ENCODE peak calls at places on chromosomes 3 and 15, in nine cellular contexts. D is WERI-Rb-1; S is heart right ventricle; O is brain microvascular endothelial cell; X is BE2C; K is fibroblast of lung; F is CD8-positive, alpha-beta T cell; G is ovary; I is tibial artery. C is an unnamed sample.

GRCh38 chr15:55282284-55282833 is 7.3 kb downstream of the RAB27A start:
- DNase-seq in D (no peak), S (no peak), O (peak; percentile 72), X (no peak), K (peak; percentile 88), F (no peak), G (no peak), I (no peak), C (no peak)

GRCh38 chr15:45536951-45537350 is 14.4 kb upstream of the SLC30A4 start:
- DNase-seq in D (no peak), S (no peak), O (no peak), X (no peak), K (no peak), F (no peak), G (no peak), I (no peak), C (no peak)

GRCh38 chr3:43246956-43247355 is 39.4 kb upstream of the SNRK start:
- DNase-seq in D (no peak), S (no peak), O (no peak), X (no peak), K (no peak), F (no peak), G (no peak), I (no peak), C (no peak)

GRCh38 chr3:22542311-22542710 is 660.8 kb upstream of the UBE2E2 start:
- DNase-seq in D (no peak), S (no peak), O (peak; percentile 54), X (no peak), K (peak; percentile 2), F (no peak), G (no peak), I (no peak), C (no peak)

GRCh38 chr3:23845361-23845760 is 39.6 kb downstream of the UBE2E1 start:
- DNase-seq in D (no peak), S (no peak), O (no peak), X (no peak), K (peak; percentile 64), F (no peak), G (no peak), I (no peak), C (no peak)

GRCh38 chr15:74382004-74382816 is 14.8 kb upstream of the CYP11A1 start:
- DNase-seq in D (peak; percentile 87), S (peak; percentile 86), O (peak; percentile 75), X (peak; percentile 93), K (peak; percentile 69), F (peak; percentile 49), G (peak; percentile 89), I (peak; percentile 85), C (peak; percentile 81)

GRCh38 chr3:144496116-144496835 is 524.7 kb downstream of the DIPK2A start:
- DNase-seq in D (no peak), S (no peak), O (no peak), X (no peak), K (peak; percentile 6), F (no peak), G (no peak), I (no peak), C (no peak)

GRCh38 chr15:100279446-100279845 is 62.3 kb downstream of the ADAMTS17 start:
- DNase-seq in D (no peak), S (no peak), O (no peak), X (no peak), K (no peak), F (no peak), G (no peak), I (no peak), C (no peak)

GRCh38 chr3:196275126-196275525 is 12.4 kb downstream of the PCYT1A start:
- DNase-seq in D (no peak), S (no peak), O (no peak), X (no peak), K (no peak), F (no peak), G (no peak), I (no peak), C (no peak)

GRCh38 chr3:105458518-105459215 is 92.0 kb downstream of the ALCAM start:
- DNase-seq in D (no peak), S (no peak), O (peak; percentile 9), X (no peak), K (no peak), F (no peak), G (no peak), I (no peak), C (no peak)

DNA sequence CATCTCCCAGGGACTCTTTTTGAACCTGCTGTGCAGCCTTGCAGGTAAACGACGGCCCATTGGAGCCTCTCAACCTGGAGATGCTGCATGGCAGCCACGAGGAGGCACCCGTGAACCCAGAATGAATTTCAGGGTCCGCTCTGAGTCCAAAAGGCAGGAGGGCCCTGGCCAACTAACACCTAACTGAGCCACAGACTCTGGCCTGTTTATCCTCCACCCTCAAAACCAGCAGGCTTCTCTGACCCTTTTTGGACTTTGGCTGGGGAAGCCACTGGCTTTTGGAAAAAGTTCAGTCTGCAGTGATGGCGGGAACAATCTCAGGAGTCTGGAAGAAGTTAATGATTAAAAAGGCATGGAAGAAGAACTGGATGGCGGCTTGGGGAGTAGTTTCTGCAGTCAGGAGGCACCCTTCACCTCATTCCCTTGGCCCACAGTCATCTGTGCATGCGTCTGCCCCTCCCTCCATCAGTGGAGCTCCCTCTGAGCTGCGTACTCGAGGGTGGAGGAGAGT is 4.1 kb downstream of the PXYLP1 start:
- DNase-seq in D (no peak), S (no peak), O (no peak), X (no peak), K (no peak), F (no peak), G (no peak), I (no peak), C (no peak)
- TF ChIP-seq CTCF in D (no peak), S (no peak), O (peak; percentile 16), X (no peak), K (no peak), F (no peak), G (no peak), I (no peak), C (peak; percentile 32)

DNA sequence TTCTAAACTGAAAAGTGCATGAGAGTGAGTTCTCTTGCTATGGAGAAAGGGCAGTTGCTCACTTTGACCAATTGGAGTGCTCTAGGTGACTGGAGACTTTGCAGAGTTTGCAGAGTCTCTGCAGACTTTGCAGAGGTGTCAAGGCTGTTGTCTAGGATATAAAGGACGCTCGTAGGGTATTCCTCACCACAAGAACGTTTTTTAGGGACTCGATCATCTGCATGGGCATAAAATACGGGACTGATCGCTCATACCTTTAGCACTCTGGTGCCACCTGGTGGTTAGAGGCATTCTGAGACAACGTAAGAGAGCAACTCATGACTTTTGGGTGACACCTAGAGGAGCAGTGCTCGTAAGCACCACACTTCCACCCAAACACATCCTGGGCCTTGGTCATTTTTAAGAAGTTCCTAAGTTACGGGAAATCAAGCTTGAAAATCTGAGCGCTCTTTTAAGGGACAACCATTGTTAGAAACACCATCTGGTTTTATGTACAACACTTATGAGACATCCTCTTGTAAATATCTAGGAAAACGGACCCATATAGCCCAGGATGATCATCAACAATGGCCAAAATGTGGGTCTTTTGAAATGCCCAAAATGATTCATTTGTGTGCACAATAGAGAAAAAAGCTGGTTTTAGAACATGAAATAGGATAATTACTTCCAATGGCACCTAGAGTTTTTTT is 51.6 kb upstream of the XCR1 start:
- DNase-seq in D (peak; percentile 84), S (peak; percentile 42), O (peak; percentile 87), X (peak; percentile 79), K (peak; percentile 96), F (peak; percentile 78), G (peak; percentile 96), I (peak; percentile 91), C (no peak)
- H3K4me3 ChIP-seq in D (no peak overlapping the region), S (no peak overlapping the region), O (no peak overlapping the region), X (no peak overlapping the region), K (no peak overlapping the region), F (no peak overlapping the region), G (no peak overlapping the region), I (no peak overlapping the region), C (no peak overlapping the region)

GRCh38 chr3:119352235-119352634 is 58.1 kb downstream of the ARHGAP31 start:
- DNase-seq in D (no peak), S (no peak), O (peak; percentile 20), X (no peak), K (no peak), F (no peak), G (no peak), I (no peak), C (peak; percentile 79)

GRCh38 chr3:119350114-119350513 is 55.9 kb downstream of the ARHGAP31 start:
- DNase-seq in D (no peak), S (peak; percentile 31), O (no peak), X (no peak), K (no peak), F (no peak), G (no peak), I (no peak), C (no peak)

GRCh38 chr3:119356646-119357045 is 62.5 kb downstream of the ARHGAP31 start:
- DNase-seq in D (no peak), S (no peak), O (no peak), X (no peak), K (no peak), F (no peak), G (no peak), I (no peak), C (no peak)

GRCh38 chr3:119349353-119349752 is 55.2 kb downstream of the ARHGAP31 start:
- DNase-seq in D (no peak), S (no peak), O (no peak), X (no peak), K (no peak), F (no peak), G (no peak), I (no peak), C (no peak)

DNA sequence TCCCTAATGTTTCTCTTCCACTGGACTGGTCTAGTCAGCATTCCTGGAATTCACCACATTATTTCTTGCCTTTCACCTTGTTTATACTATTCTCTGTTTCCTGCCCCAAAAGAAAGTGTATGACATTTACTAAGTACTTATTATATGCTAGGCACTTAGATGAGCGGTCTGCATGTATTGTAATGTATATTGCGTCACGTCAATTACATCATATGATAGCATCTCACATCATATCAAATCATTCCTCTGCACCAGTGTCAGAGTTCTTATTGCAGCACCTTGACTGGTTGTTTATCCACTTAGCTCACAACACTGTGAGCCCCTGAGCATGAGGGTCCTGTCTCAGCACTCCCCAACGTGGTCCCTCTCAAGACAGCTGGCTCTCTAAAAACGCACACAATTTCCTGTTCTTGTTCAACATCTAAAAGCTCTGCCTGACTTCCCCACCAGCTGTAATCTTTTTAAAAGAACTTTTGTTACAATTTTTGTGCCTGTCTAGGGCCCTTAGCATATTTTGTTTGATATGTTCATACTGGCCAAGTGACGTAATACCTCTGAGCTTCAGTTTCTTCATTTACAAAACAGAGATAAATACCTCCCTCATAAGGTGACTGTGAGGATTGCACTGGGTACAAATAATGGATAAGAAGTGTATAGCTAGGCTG is 58.8 kb downstream of the ARHGAP31 start:
- DNase-seq in D (no peak), S (no peak), O (peak; percentile 59), X (no peak), K (peak; percentile 80), F (no peak), G (no peak), I (no peak), C (no peak)
- TF ChIP-seq CTCF in D (peak; percentile 7), S (peak; percentile 63), O (peak; percentile 42), X (peak; percentile 37), K (peak; percentile 31), F (peak; percentile 63), G (no peak), I (no peak), C (peak; percentile 33)

DNA sequence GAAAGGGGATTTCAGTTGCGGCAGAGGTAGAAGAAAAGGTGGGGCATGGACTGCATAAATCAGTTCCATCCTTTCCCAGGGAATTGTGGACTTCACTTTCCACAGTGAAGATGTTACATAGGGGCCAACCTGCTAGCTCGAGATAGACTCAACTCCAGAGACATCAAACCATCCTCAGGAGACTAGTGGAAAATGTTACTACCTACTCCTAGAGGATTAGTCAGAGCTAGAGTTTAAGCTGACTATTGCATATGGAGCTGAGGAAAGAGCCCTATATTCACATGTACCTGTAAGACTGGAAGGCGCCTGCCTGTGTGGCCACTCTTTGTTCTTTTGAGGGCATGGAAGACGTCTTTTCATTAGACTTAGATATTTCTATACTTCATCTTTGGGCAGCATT is 69.2 kb downstream of the KLHL25 start:
- DNase-seq in D (no peak), S (no peak), O (no peak), X (no peak), K (no peak), F (no peak), G (no peak), I (peak; percentile 39), C (no peak)
- H3K4me3 ChIP-seq in D (no peak overlapping the region), S (no peak overlapping the region), O (no peak overlapping the region), X (no peak overlapping the region), K (no peak overlapping the region), F (no peak overlapping the region), G (no peak overlapping the region), I (no peak overlapping the region), C (no peak overlapping the region)

C was measured in GM06990.